ENCODE peak calls at places on chromosomes 11 and 22, in four cellular contexts. One of them, this sample, is unnamed.

GRCh38 chr11:32426819-32427615 is 8.3 kb downstream of the WT1 start:
- DNase-seq in left colon: no peak
- DNase-seq in adrenal gland: no peak
- DNase-seq in activated CD4-positive, alpha-beta memory T cell treated with anti-CD3 and anti-CD28 coated beads, Interleukin-2, amount 10 ng/mL, durations not matched to agents 7 days and 5 days: no peak
- DNase-seq in this sample: no peak

GRCh38 chr11:117417856-117418255 is 90.2 kb downstream of the CEP164 start:
- DNase-seq in left colon: no peak
- DNase-seq in adrenal gland: no peak
- DNase-seq in activated CD4-positive, alpha-beta memory T cell treated with anti-CD3 and anti-CD28 coated beads, Interleukin-2, amount 10 ng/mL, durations not matched to agents 7 days and 5 days: no peak
- DNase-seq in this sample: no peak

GRCh38 chr11:133181066-133181465 is 351.2 kb downstream of the OPCML start:
- DNase-seq in adrenal gland: no peak
- DNase-seq in left colon: no peak
- DNase-seq in activated CD4-positive, alpha-beta memory T cell treated with anti-CD3 and anti-CD28 coated beads, Interleukin-2, amount 10 ng/mL, durations not matched to agents 7 days and 5 days: no peak
- DNase-seq in this sample: no peak

GRCh38 chr11:114051558-114051957 is 8.0 kb upstream of the ZBTB16 start:
- DNase-seq in left colon: no peak
- DNase-seq in activated CD4-positive, alpha-beta memory T cell treated with anti-CD3 and anti-CD28 coated beads, Interleukin-2, amount 10 ng/mL, durations not matched to agents 7 days and 5 days: no peak
- DNase-seq in adrenal gland: no peak
- DNase-seq in this sample: no peak

GRCh38 chr22:36356708-36357694 is 30.8 kb downstream of the MYH9 start:
- DNase-seq in left colon: no peak
- DNase-seq in activated CD4-positive, alpha-beta memory T cell treated with anti-CD3 and anti-CD28 coated beads, Interleukin-2, amount 10 ng/mL, durations not matched to agents 7 days and 5 days: peak; percentile 60
- DNase-seq in adrenal gland: no peak
- DNase-seq in this sample: no peak

GRCh38 chr22:36871669-36872081 is 10.9 kb downstream of the NCF4 start:
- DNase-seq in left colon: no peak
- DNase-seq in activated CD4-positive, alpha-beta memory T cell treated with anti-CD3 and anti-CD28 coated beads, Interleukin-2, amount 10 ng/mL, durations not matched to agents 7 days and 5 days: no peak
- DNase-seq in adrenal gland: no peak
- DNase-seq in this sample: no peak

GRCh38 chr11:72217856-72218745 is 1.5 kb downstream of the FOLR2 start:
- DNase-seq in activated CD4-positive, alpha-beta memory T cell treated with anti-CD3 and anti-CD28 coated beads, Interleukin-2, amount 10 ng/mL, durations not matched to agents 7 days and 5 days: no peak
- DNase-seq in left colon: no peak
- DNase-seq in adrenal gland: no peak
- DNase-seq in this sample: peak; percentile 22

GRCh38 chr22:48444320-48445112 is 1383.2 kb downstream of the BRD1 start:
- DNase-seq in adrenal gland: no peak
- DNase-seq in activated CD4-positive, alpha-beta memory T cell treated with anti-CD3 and anti-CD28 coated beads, Interleukin-2, amount 10 ng/mL, durations not matched to agents 7 days and 5 days: no peak
- DNase-seq in left colon: no peak
- DNase-seq in this sample: no peak

GRCh38 chr22:28900379-28900778 is 17.0 kb downstream of the ZNRF3 start:
- DNase-seq in activated CD4-positive, alpha-beta memory T cell treated with anti-CD3 and anti-CD28 coated beads, Interleukin-2, amount 10 ng/mL, durations not matched to agents 7 days and 5 days: no peak
- DNase-seq in adrenal gland: no peak
- DNase-seq in left colon: no peak
- DNase-seq in this sample: no peak

GRCh38 chr11:86955111-86955673 is at the start of gene FZD4:
- DNase-seq in left colon: peak; percentile 89
- DNase-seq in adrenal gland: peak; percentile 92
- DNase-seq in activated CD4-positive, alpha-beta memory T cell treated with anti-CD3 and anti-CD28 coated beads, Interleukin-2, amount 10 ng/mL, durations not matched to agents 7 days and 5 days: peak; percentile 63
- DNase-seq in this sample: peak; percentile 87

GRCh38 chr11:106403751-106404150 is 326.3 kb downstream of the AASDHPPT start:
- DNase-seq in activated CD4-positive, alpha-beta memory T cell treated with anti-CD3 and anti-CD28 coated beads, Interleukin-2, amount 10 ng/mL, durations not matched to agents 7 days and 5 days: no peak
- DNase-seq in adrenal gland: no peak
- DNase-seq in left colon: no peak
- DNase-seq in this sample: no peak